ENCODE peak calls at places on chromosomes 1 and 21, in six cellular contexts. A is neural progenitor cell, E is heart left ventricle, K is PC-9, D is IMR-90, U is lower lobe of right lung. H is an unnamed sample.
A peak's percentile ranks its signal among the peaks of the same experiment; 100 is the strongest.

GRCh38 chr1:41878495-41878894 is 40.2 kb downstream of the HIVEP3 start:
- DNase-seq in K (peak; percentile 22), U (no peak), E (no peak), A (no peak), D (no peak), H (no peak)

GRCh38 chr1:229871078-229871676 is 195.9 kb upstream of the GALNT2 start:
- DNase-seq in U (no peak), E (no peak), A (no peak), K (no peak), D (no peak), H (no peak)

GRCh38 chr1:92301021-92301420 is 2.2 kb downstream of the RPAP2 start:
- DNase-seq in K (no peak), D (no peak), E (no peak), U (no peak), A (no peak), H (no peak)

GRCh38 chr21:44593598-44594405 is 1.5 kb upstream of the KRTAP10-6 start:
- DNase-seq in U (no peak), E (no peak), K (peak; percentile 14), D (peak; percentile 12), A (no peak), H (no peak)

GRCh38 chr1:31795801-31796621 is 19.8 kb downstream of the SPOCD1 start:
- DNase-seq in E (no peak), K (no peak), U (peak; percentile 33), D (peak; percentile 87), A (no peak), H (peak; percentile 33)

GRCh38 chr1:158203693-158204457 is 23.2 kb downstream of the CD1D start:
- DNase-seq in E (no peak), U (no peak), K (peak; percentile 7), D (peak; percentile 76), A (peak; percentile 76), H (no peak)

GRCh38 chr1:210250998-210251679 is 18.5 kb downstream of the SERTAD4 start:
- DNase-seq in U (peak; percentile 62), K (peak; percentile 95), A (peak; percentile 86), D (no peak), E (peak; percentile 49), H (peak; percentile 58)

GRCh38 chr1:25427696-25428095 is 3.0 kb upstream of the MACO1 start:
- DNase-seq in U (no peak), A (no peak), K (no peak), E (no peak), D (no peak), H (no peak)

GRCh38 chr1:154960446-154961136 is 991 bp downstream of the PYGO2 start:
- DNase-seq in D (no peak), E (no peak), A (no peak), U (no peak), K (no peak), H (no peak)

GRCh38 chr21:46094401-46095105 is 3.4 kb upstream of the COL6A2 start:
- DNase-seq in D (no peak), K (no peak), U (no peak), A (no peak), E (no peak), H (no peak)

GRCh38 chr1:227805606-227806197 is 9.8 kb upstream of the PRSS38 start:
- DNase-seq in U (no peak), A (no peak), E (no peak), D (peak; percentile 93), K (peak; percentile 82), H (no peak)

GRCh38 chr1:9842781-9843575 is 19.2 kb upstream of the CLSTN1 start:
- DNase-seq in A (no peak), U (peak; percentile 43), D (no peak), K (no peak), E (no peak), H (no peak)

GRCh38 chr1:68358439-68358838 is 91.3 kb downstream of the RPE65 start:
- DNase-seq in A (no peak), E (peak; percentile 21), K (no peak), U (no peak), D (peak; percentile 8), H (no peak)

GRCh38 chr1:59866459-59866858 is 51.7 kb downstream of the HOOK1 start:
- DNase-seq in A (no peak), E (no peak), U (no peak), K (no peak), D (no peak), H (no peak)

GRCh38 chr1:36576118-36576517 is 93.4 kb upstream of the CSF3R start:
- DNase-seq in A (peak; percentile 88), K (peak; percentile 64), E (peak; percentile 46), D (peak; percentile 19), U (peak; percentile 69), H (peak; percentile 49)

GRCh38 chr1:64572222-64572900 is 102.4 kb downstream of the CACHD1 start:
- DNase-seq in A (peak; percentile 34), K (no peak), E (no peak), U (no peak), D (no peak), H (no peak)

GRCh38 chr1:2330511-2331199 is 60.7 kb downstream of the MORN1 start:
- DNase-seq in D (peak; percentile 80), A (no peak), U (peak; percentile 75), K (peak; percentile 44), E (peak; percentile 56), H (peak; percentile 80)

GRCh38 chr1:20370628-20371200 is 80.0 kb downstream of the VWA5B1 start:
- DNase-seq in E (no peak), U (no peak), K (no peak), A (no peak), D (no peak), H (no peak)

GRCh38 chr1:172978595-172978994 is 72.1 kb downstream of the TNFSF18 start:
- DNase-seq in K (no peak), A (no peak), E (no peak), D (no peak), U (no peak), H (no peak)

GRCh38 chr21:42524341-42525227 is 10.9 kb downstream of the SLC37A1 start:
- DNase-seq in A (peak; percentile 75), E (peak; percentile 65), D (peak; percentile 52), K (no peak), U (peak; percentile 93), H (peak; percentile 91)

GRCh38 chr1:110188116-110188618 is 21.9 kb upstream of the KCNC4 start:
- DNase-seq in U (no peak), E (no peak), D (peak; percentile 66), A (no peak), K (peak; percentile 46), H (no peak)

GRCh38 chr1:221308534-221309511 is 429.6 kb downstream of the HLX start:
- DNase-seq in K (no peak), E (no peak), U (no peak), A (peak; percentile 22), D (no peak), H (no peak)

GRCh38 chr1:236612349-236612748 is 8.0 kb upstream of the HEATR1 start:
- DNase-seq in E (no peak), K (no peak), A (no peak), D (no peak), U (no peak), H (no peak)
- H3K4me1 ChIP-seq in E (peaks cover 9% of the 10 kb centered on the region), K (no peaks in the 10 kb centered on the region), A (no peaks in the 10 kb centered on the region), D (no peaks in the 10 kb centered on the region), U (no peaks in the 10 kb centered on the region), H (no peaks in the 10 kb centered on the region)

DNA sequence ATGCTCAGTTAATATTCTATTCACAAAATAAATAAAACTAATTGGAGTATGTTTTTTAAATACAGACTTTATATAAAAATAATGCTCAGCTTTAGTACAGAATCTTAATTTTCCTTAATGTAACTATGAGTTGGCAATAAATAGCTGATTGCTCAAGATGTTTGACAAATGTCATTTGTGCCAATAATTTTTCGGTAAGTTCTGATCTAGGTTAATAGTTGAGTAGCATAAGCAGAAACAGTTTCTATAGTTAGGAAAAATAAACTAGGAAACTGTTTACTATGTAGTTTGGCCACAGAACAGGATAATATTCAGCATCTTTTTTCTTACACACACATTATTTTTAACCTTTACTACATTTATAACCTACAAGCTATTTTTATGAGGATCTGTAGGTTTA is 40.3 kb downstream of the KCTD3 start:
- DNase-seq in E (no peak), D (no peak), A (no peak), U (no peak), K (no peak), H (no peak)
- H3K36me3 ChIP-seq in E (peaks cover 49% of the 10 kb centered on the region), D (peaks cover 16% of the 10 kb centered on the region), A (peaks cover 19% of the 10 kb centered on the region), U (peaks cover 46% of the 10 kb centered on the region), K (peaks cover 43% of the 10 kb centered on the region), H (peaks cover 8% of the 10 kb centered on the region)

DNA sequence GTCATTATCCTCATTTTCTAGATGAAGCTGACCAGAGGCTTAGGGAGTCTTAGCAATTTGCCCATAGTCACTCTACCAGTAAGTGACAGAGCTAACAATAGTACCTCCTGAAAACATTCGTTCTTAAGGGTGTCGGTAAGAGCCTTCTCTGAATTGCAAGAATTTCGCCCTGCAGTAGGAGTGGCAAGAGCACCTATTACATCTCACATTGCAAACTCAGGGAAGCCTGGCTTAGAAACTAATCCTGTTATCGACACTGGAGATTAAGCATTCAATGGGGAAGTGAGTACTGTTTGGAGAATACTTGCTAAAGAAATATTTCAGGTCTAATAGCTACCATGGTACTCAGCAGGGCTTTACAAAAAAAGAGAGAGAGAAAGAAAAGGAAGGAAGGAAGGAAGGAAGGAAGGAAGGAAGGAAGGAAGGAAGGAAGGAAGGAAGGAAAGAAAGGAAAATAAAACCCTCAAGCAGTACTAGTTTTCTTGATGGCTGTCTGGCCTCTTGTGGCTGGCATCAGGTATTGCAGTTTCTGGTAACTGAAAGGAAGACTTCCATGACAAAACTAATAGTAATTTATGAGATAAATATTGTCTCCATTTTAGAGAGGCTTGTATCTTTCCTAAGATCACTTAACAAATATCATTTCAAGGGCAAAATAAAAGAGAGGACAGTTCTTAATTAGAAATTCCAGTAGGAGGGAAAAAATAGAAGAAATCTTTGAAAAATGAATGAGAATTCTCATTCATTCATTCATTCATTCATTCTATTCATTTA is 10.4 kb downstream of the C1orf226 start:
- DNase-seq in E (no peak), K (peak; percentile 21), U (no peak), A (peak; percentile 81), D (peak; percentile 58), H (peak; percentile 44)
- TF ChIP-seq CTCF in E (peak; percentile 79), K (peak; percentile 95), U (peak; percentile 71), A (peak; percentile 83), D (peak; percentile 77), H (peak; percentile 63)

GRCh38 chr1:78718566-78718965 is 68.9 kb downstream of the IFI44 start:
- DNase-seq in E (no peak), A (no peak), K (no peak), D (peak; percentile 51), U (no peak), H (no peak)
- H3K4me1 ChIP-seq in E (no peaks in the 10 kb centered on the region), A (no peaks in the 10 kb centered on the region), K (no peaks in the 10 kb centered on the region), D (peaks cover 7% of the 10 kb centered on the region), U (no peaks in the 10 kb centered on the region), H (no peaks in the 10 kb centered on the region)